ENCODE peak calls at places on chromosomes 11 and 22, in ten cellular contexts. One of them, this sample, is unnamed.
A peak's percentile ranks its signal among the peaks of the same experiment; 100 is the strongest.

GRCh38 chr22:17884084-17884483 is 109.8 kb upstream of the BID start:
- ATAC-seq in Right ventricle myocardium superior: peak; percentile 40
- ATAC-seq in left lung: no peak
- ATAC-seq in activated naive CD4-positive, alpha-beta T cell treated with anti-CD3 and anti-CD28 coated beads, Interleukin-2, amount 50 U/mL, for 72 hours: no peak
- ATAC-seq in sciatic nerve: no peak
- ATAC-seq in right lobe of liver: peak; percentile 78
- ATAC-seq in pancreas: peak; percentile 62
- ATAC-seq in left ventricle myocardium superior: peak; percentile 60
- ATAC-seq in activated CD8-positive, alpha-beta T cell treated with anti-CD3 and anti-CD28 coated beads, Interleukin-2, amount 10 ng/mL, durations not matched to agents 7 days and 5 days: no peak
- ATAC-seq in right cardiac atrium: no peak
- ATAC-seq in this sample: no peak

GRCh38 chr11:75557649-75558494 is 4.2 kb upstream of the SERPINH1 start:
- ATAC-seq in pancreas: no peak
- ATAC-seq in left ventricle myocardium superior: peak; percentile 5
- ATAC-seq in activated CD8-positive, alpha-beta T cell treated with anti-CD3 and anti-CD28 coated beads, Interleukin-2, amount 10 ng/mL, durations not matched to agents 7 days and 5 days: no peak
- ATAC-seq in activated naive CD4-positive, alpha-beta T cell treated with anti-CD3 and anti-CD28 coated beads, Interleukin-2, amount 50 U/mL, for 72 hours: no peak
- ATAC-seq in sciatic nerve: peak; percentile 18
- ATAC-seq in Right ventricle myocardium superior: peak; percentile 6
- ATAC-seq in left lung: peak; percentile 53
- ATAC-seq in right cardiac atrium: peak; percentile 29
- ATAC-seq in right lobe of liver: no peak
- ATAC-seq in this sample: no peak

GRCh38 chr11:58629857-58630256 is 7.4 kb downstream of the CNTF start:
- ATAC-seq in pancreas: peak; percentile 31
- ATAC-seq in right cardiac atrium: peak; percentile 48
- ATAC-seq in sciatic nerve: peak; percentile 63
- ATAC-seq in left lung: peak; percentile 53
- ATAC-seq in activated naive CD4-positive, alpha-beta T cell treated with anti-CD3 and anti-CD28 coated beads, Interleukin-2, amount 50 U/mL, for 72 hours: peak; percentile 63
- ATAC-seq in Right ventricle myocardium superior: peak; percentile 50
- ATAC-seq in activated CD8-positive, alpha-beta T cell treated with anti-CD3 and anti-CD28 coated beads, Interleukin-2, amount 10 ng/mL, durations not matched to agents 7 days and 5 days: peak; percentile 55
- ATAC-seq in right lobe of liver: peak; percentile 72
- ATAC-seq in left ventricle myocardium superior: peak; percentile 42
- ATAC-seq in this sample: peak; percentile 62

GRCh38 chr11:12772324-12772723 is 98.1 kb downstream of the TEAD1 start:
- ATAC-seq in left ventricle myocardium superior: no peak
- ATAC-seq in activated naive CD4-positive, alpha-beta T cell treated with anti-CD3 and anti-CD28 coated beads, Interleukin-2, amount 50 U/mL, for 72 hours: no peak
- ATAC-seq in Right ventricle myocardium superior: no peak
- ATAC-seq in sciatic nerve: no peak
- ATAC-seq in left lung: no peak
- ATAC-seq in right lobe of liver: no peak
- ATAC-seq in right cardiac atrium: no peak
- ATAC-seq in activated CD8-positive, alpha-beta T cell treated with anti-CD3 and anti-CD28 coated beads, Interleukin-2, amount 10 ng/mL, durations not matched to agents 7 days and 5 days: no peak
- ATAC-seq in pancreas: no peak
- ATAC-seq in this sample: no peak

GRCh38 chr22:35076648-35077047 is 10.7 kb downstream of the ISX start:
- ATAC-seq in pancreas: no peak
- ATAC-seq in activated CD8-positive, alpha-beta T cell treated with anti-CD3 and anti-CD28 coated beads, Interleukin-2, amount 10 ng/mL, durations not matched to agents 7 days and 5 days: no peak
- ATAC-seq in Right ventricle myocardium superior: no peak
- ATAC-seq in sciatic nerve: no peak
- ATAC-seq in left lung: no peak
- ATAC-seq in activated naive CD4-positive, alpha-beta T cell treated with anti-CD3 and anti-CD28 coated beads, Interleukin-2, amount 50 U/mL, for 72 hours: no peak
- ATAC-seq in right lobe of liver: no peak
- ATAC-seq in right cardiac atrium: no peak
- ATAC-seq in left ventricle myocardium superior: no peak
- ATAC-seq in this sample: no peak

GRCh38 chr11:47332791-47333525 is 19.5 kb downstream of the MYBPC3 start:
- ATAC-seq in Right ventricle myocardium superior: no peak
- ATAC-seq in activated CD8-positive, alpha-beta T cell treated with anti-CD3 and anti-CD28 coated beads, Interleukin-2, amount 10 ng/mL, durations not matched to agents 7 days and 5 days: no peak
- ATAC-seq in left lung: no peak
- ATAC-seq in pancreas: no peak
- ATAC-seq in left ventricle myocardium superior: no peak
- ATAC-seq in right lobe of liver: no peak
- ATAC-seq in right cardiac atrium: no peak
- ATAC-seq in activated naive CD4-positive, alpha-beta T cell treated with anti-CD3 and anti-CD28 coated beads, Interleukin-2, amount 50 U/mL, for 72 hours: no peak
- ATAC-seq in sciatic nerve: no peak
- ATAC-seq in this sample: no peak

GRCh38 chr11:17780668-17781067 is 46.1 kb downstream of the KCNC1 start:
- ATAC-seq in sciatic nerve: no peak
- ATAC-seq in left lung: no peak
- ATAC-seq in left ventricle myocardium superior: no peak
- ATAC-seq in activated CD8-positive, alpha-beta T cell treated with anti-CD3 and anti-CD28 coated beads, Interleukin-2, amount 10 ng/mL, durations not matched to agents 7 days and 5 days: no peak
- ATAC-seq in right lobe of liver: no peak
- ATAC-seq in activated naive CD4-positive, alpha-beta T cell treated with anti-CD3 and anti-CD28 coated beads, Interleukin-2, amount 50 U/mL, for 72 hours: no peak
- ATAC-seq in pancreas: no peak
- ATAC-seq in right cardiac atrium: no peak
- ATAC-seq in Right ventricle myocardium superior: no peak
- ATAC-seq in this sample: no peak

GRCh38 chr22:37708580-37709444 is 12.0 kb downstream of the TRIOBP start:
- ATAC-seq in pancreas: peak; percentile 65
- ATAC-seq in activated CD8-positive, alpha-beta T cell treated with anti-CD3 and anti-CD28 coated beads, Interleukin-2, amount 10 ng/mL, durations not matched to agents 7 days and 5 days: no peak
- ATAC-seq in right cardiac atrium: peak; percentile 22
- ATAC-seq in right lobe of liver: peak; percentile 77
- ATAC-seq in Right ventricle myocardium superior: peak; percentile 36
- ATAC-seq in activated naive CD4-positive, alpha-beta T cell treated with anti-CD3 and anti-CD28 coated beads, Interleukin-2, amount 50 U/mL, for 72 hours: no peak
- ATAC-seq in left ventricle myocardium superior: peak; percentile 33
- ATAC-seq in left lung: peak; percentile 53
- ATAC-seq in sciatic nerve: peak; percentile 57
- ATAC-seq in this sample: no peak

GRCh38 chr22:48250286-48250895 is 1487.9 kb downstream of the TBC1D22A start:
- ATAC-seq in pancreas: no peak
- ATAC-seq in right cardiac atrium: no peak
- ATAC-seq in right lobe of liver: no peak
- ATAC-seq in left ventricle myocardium superior: no peak
- ATAC-seq in activated naive CD4-positive, alpha-beta T cell treated with anti-CD3 and anti-CD28 coated beads, Interleukin-2, amount 50 U/mL, for 72 hours: no peak
- ATAC-seq in sciatic nerve: no peak
- ATAC-seq in activated CD8-positive, alpha-beta T cell treated with anti-CD3 and anti-CD28 coated beads, Interleukin-2, amount 10 ng/mL, durations not matched to agents 7 days and 5 days: no peak
- ATAC-seq in left lung: no peak
- ATAC-seq in Right ventricle myocardium superior: no peak
- ATAC-seq in this sample: no peak

GRCh38 chr11:40713083-40713482 is 746.4 kb downstream of the LRRC4C start:
- ATAC-seq in right lobe of liver: peak; percentile 67
- ATAC-seq in Right ventricle myocardium superior: no peak
- ATAC-seq in right cardiac atrium: no peak
- ATAC-seq in sciatic nerve: no peak
- ATAC-seq in activated naive CD4-positive, alpha-beta T cell treated with anti-CD3 and anti-CD28 coated beads, Interleukin-2, amount 50 U/mL, for 72 hours: no peak
- ATAC-seq in left ventricle myocardium superior: no peak
- ATAC-seq in pancreas: no peak
- ATAC-seq in left lung: no peak
- ATAC-seq in activated CD8-positive, alpha-beta T cell treated with anti-CD3 and anti-CD28 coated beads, Interleukin-2, amount 10 ng/mL, durations not matched to agents 7 days and 5 days: no peak
- ATAC-seq in this sample: no peak

This sample was measured in activated T-helper 17 cell treated with anti-CD3 and anti-CD28 coated beads, Interleukin-2, amount 50 U/mL, for 72 hours.